ENCODE peak calls at places on chromosome 3, in five cellular contexts. C, I, B, O and Q are unnamed samples. For H3K9me3, the result is how much of the 10 kb centered on the place peaks cover.

GRCh38 chr3:27907929-27908328 is 185.8 kb upstream of the EOMES start:
- DNase-seq in C (no peak), I (no peak), B (no peak), O (no peak), Q (no peak)

GRCh38 chr3:191369081-191370010 is 39.0 kb upstream of the UTS2B start:
- DNase-seq in C (no peak), I (peak), B (no peak), O (peak), Q (no peak)

GRCh38 chr3:15796771-15797599 is 794 bp downstream of the ANKRD28 start:
- DNase-seq in C (no peak), I (peak), B (no peak), O (peak), Q (no peak)

GRCh38 chr3:30553641-30554316 is 52.6 kb upstream of the TGFBR2 start:
- DNase-seq in C (no peak), I (no peak), B (no peak), O (peak), Q (no peak)

GRCh38 chr3:127177226-127177625 is 15.7 kb upstream of the PRR23E start:
- DNase-seq in C (no peak), I (peak), B (no peak), O (no peak), Q (no peak)

GRCh38 chr3:114660808-114661207 is 367.0 kb downstream of the TIGIT start:
- DNase-seq in C (no peak), I (no peak), B (no peak), O (no peak), Q (no peak)

GRCh38 chr3:12471228-12471627 is 13.1 kb upstream of the TSEN2 start:
- DNase-seq in C (no peak), I (no peak), B (no peak), O (no peak), Q (no peak)

GRCh38 chr3:172848910-172849309 is 98.4 kb downstream of the ECT2 start:
- DNase-seq in C (no peak), I (peak), B (no peak), O (peak), Q (no peak)

GRCh38 chr3:116863842-116864626 is 154.5 kb downstream of the TUSC7 start:
- DNase-seq in C (no peak), I (peak), B (no peak), O (peak), Q (no peak)

GRCh38 chr3:138349926-138350665 is 1.7 kb downstream of the MRAS start:
- DNase-seq in C (peak), I (peak), B (no peak), O (peak), Q (no peak)

GRCh38 chr3:118817748-118818165 is 216.9 kb downstream of the IGSF11 start:
- DNase-seq in C (no peak), I (peak), B (no peak), O (peak), Q (no peak)

GRCh38 chr3:11739712-11740111 is 96.0 kb upstream of the VGLL4 start:
- DNase-seq in C (no peak), I (no peak), B (no peak), O (no peak), Q (no peak)

GRCh38 chr3:171646357-171647133 is 163.7 kb downstream of the PLD1 start:
- DNase-seq in C (peak), I (peak), B (no peak), O (peak), Q (no peak)

GRCh38 chr3:185144784-185145183 is 8.1 kb downstream of the C3orf70 start:
- DNase-seq in C (no peak), I (no peak), B (no peak), O (no peak), Q (no peak)

GRCh38 chr3:79872483-79872882 is 104.7 kb upstream of the ROBO1 start:
- DNase-seq in C (no peak), I (peak), B (no peak), O (peak), Q (no peak)

GRCh38 chr3:46289551-46289950 is 47.3 kb downstream of the CCR3 start:
- DNase-seq in C (no peak), I (no peak), B (no peak), O (no peak), Q (no peak)

GRCh38 chr3:197256836-197257444 is 41.5 kb downstream of the DLG1 start:
- DNase-seq in C (peak), I (peak), B (no peak), O (peak), Q (peak)

GRCh38 chr3:88192010-88192409 is 42.3 kb downstream of the C3orf38 start:
- DNase-seq in C (no peak), I (no peak), B (no peak), O (no peak), Q (no peak)

GRCh38 chr3:45670995-45671394 is 18.2 kb upstream of the SACM1L start:
- DNase-seq in C (no peak), I (peak), B (no peak), O (no peak), Q (no peak)

GRCh38 chr3:13278783-13279531 is 141.2 kb downstream of the NUP210 start:
- DNase-seq in C (no peak), I (no peak), B (no peak), O (peak), Q (no peak)

GRCh38 chr3:186949281-186949982 is 19.1 kb downstream of the ST6GAL1 start:
- DNase-seq in C (no peak), I (no peak), B (no peak), O (peak), Q (no peak)

GRCh38 chr3:72446406-72447058 is 401.7 kb downstream of the SHQ1 start:
- DNase-seq in C (no peak), I (no peak), B (peak), O (peak), Q (peak)

GRCh38 chr3:12896206-12896697 is 54.9 kb upstream of the RPL32 start:
- DNase-seq in C (no peak), I (peak), B (no peak), O (peak), Q (no peak)

GRCh38 chr3:49925485-49925884 is 4.1 kb downstream of the MON1A start:
- DNase-seq in C (no peak), I (no peak), B (no peak), O (no peak), Q (no peak)

GRCh38 chr3:170909129-170909903 is 879 bp upstream of the EIF5A2 start:
- DNase-seq in C (no peak), I (peak), B (no peak), O (peak), Q (no peak)

GRCh38 chr3:15812183-15812582 is 14.4 kb upstream of the ANKRD28 start:
- DNase-seq in C (no peak), I (peak), B (no peak), O (peak), Q (no peak)

GRCh38 chr3:11749486-11749885 is 97.2 kb downstream of the TAMM41 start:
- DNase-seq in C (no peak), I (no peak), B (no peak), O (no peak), Q (no peak)

GRCh38 chr3:172536993-172537419 is 13.8 kb upstream of the TNFSF10 start:
- DNase-seq in C (no peak), I (no peak), B (no peak), O (no peak), Q (no peak)

GRCh38 chr3:126659915-126660886 is 5.3 kb upstream of the TXNRD3 start:
- DNase-seq in C (no peak), I (no peak), B (no peak), O (no peak), Q (no peak)

GRCh38 chr3:55624238-55624637 is 137.1 kb upstream of the WNT5A start:
- DNase-seq in C (no peak), I (no peak), B (no peak), O (peak), Q (no peak)

GRCh38 chr3:173411288-173412064 is 13.9 kb downstream of the NLGN1 start:
- DNase-seq in C (peak), I (peak), B (no peak), O (peak), Q (no peak)

GRCh38 chr3:126245811-126246727 is 65.7 kb upstream of the ALDH1L1 start:
- DNase-seq in C (peak), I (peak), B (no peak), O (peak), Q (no peak)

GRCh38 chr3:64150527-64151238 is 74.6 kb downstream of the PRICKLE2 start:
- DNase-seq in C (peak), I (peak), B (no peak), O (peak), Q (no peak)

GRCh38 chr3:1727242-1727641 is 371.4 kb upstream of the CNTN4 start:
- DNase-seq in C (no peak), I (no peak), B (no peak), O (no peak), Q (no peak)
- H3K9me3 ChIP-seq in C (under half), I (under half), B (under half), O (under half), Q (under half)

GRCh38 chr3:42161050-42161935 is 70.1 kb downstream of the TRAK1 start:
- DNase-seq in C (no peak), I (peak), B (no peak), O (peak), Q (no peak)
- H3K9me3 ChIP-seq in C (under half), I (under half), B (under half), O (under half), Q (under half)

GRCh38 chr3:18018491-18019177 is 276.2 kb upstream of the TBC1D5 start:
- DNase-seq in C (no peak), I (no peak), B (no peak), O (no peak), Q (no peak)
- H3K9me3 ChIP-seq in C (under half), I (under half), B (under half), O (under half), Q (under half)

DNA sequence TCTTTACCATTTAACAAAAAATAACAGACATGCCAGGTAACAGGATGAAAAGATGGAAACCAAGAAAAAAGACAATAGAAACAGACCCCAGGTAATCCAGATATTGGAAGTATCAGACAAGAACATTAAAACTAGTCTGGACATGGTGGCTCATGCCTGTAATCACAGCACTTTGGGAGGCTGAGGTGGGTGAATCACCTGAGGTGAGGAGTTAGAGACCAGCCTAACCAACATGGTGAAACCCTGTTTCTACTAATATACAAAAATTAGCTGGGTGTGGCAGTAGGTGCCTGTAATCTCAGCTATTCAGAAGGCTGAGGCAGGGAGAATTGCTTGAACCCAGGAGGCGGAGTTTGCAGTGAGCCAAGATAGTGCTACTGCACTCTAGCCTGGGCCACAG is 40.6 kb downstream of the ACAD9 start:
- DNase-seq in C (no peak), I (no peak), B (no peak), O (no peak), Q (no peak)
- H3K9me3 ChIP-seq in C (under half), I (under half), B (under half), O (under half), Q (under half)

DNA sequence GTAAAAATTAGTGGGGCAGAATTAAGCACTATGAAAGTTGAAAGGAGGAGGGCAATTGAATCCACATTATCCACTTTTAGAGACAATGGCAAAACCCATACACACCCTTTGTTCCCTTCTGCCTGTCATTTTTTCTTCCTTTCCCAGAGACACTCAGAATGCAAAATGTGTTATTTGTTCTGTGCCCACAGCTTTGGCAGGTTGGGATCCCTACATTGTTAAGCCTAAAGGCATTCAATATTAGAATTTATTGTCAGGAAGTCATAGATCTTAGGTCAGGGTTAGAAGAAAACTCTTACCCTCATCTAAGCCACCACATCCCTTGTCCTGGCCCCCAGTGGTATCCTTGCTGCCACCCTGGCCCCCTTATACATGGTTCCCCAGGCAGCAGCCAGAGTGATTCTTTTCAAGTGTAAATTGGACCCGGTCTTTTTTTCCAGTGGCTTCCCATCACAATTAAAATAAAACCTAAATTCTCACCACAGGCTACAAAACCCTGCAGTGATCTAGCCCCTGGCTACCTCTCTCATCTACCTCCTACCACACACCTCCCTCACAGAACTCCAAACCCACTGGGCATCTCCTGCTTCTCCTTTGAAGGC is 470.1 kb upstream of the ATP11B start:
- DNase-seq in C (no peak), I (no peak), B (no peak), O (no peak), Q (no peak)
- H3K9me3 ChIP-seq in C (under half), I (under half), B (under half), O (under half), Q (under half)

GRCh38 chr3:157190242-157190876 is 30.4 kb upstream of the CCNL1 start:
- DNase-seq in C (no peak), I (no peak), B (no peak), O (no peak), Q (no peak)
- H3K9me3 ChIP-seq in C (under half), I (under half), B (half or more), O (under half), Q (under half)

DNA sequence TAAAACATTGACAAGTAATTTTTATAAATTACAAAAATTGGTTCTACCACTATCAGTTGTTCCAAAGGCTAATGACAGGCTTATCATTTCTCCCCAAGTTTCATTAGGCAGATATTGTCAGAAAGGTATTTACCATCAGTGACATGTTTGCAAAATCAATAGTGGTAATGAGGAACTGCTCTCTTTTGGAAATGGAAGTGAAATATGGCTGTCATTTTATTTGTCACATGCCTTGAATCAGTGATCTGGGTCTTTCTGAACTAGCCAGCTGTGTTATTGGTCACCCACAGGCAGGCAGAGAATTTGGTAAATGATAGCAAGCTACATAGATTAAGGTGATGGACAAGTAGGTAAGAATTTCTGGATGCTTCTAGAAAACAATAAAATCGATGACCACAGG is 268.0 kb upstream of the ARHGEF26 start:
- DNase-seq in C (no peak), I (no peak), B (no peak), O (no peak), Q (no peak)
- H3K9me3 ChIP-seq in C (under half), I (under half), B (under half), O (under half), Q (under half)

DNA sequence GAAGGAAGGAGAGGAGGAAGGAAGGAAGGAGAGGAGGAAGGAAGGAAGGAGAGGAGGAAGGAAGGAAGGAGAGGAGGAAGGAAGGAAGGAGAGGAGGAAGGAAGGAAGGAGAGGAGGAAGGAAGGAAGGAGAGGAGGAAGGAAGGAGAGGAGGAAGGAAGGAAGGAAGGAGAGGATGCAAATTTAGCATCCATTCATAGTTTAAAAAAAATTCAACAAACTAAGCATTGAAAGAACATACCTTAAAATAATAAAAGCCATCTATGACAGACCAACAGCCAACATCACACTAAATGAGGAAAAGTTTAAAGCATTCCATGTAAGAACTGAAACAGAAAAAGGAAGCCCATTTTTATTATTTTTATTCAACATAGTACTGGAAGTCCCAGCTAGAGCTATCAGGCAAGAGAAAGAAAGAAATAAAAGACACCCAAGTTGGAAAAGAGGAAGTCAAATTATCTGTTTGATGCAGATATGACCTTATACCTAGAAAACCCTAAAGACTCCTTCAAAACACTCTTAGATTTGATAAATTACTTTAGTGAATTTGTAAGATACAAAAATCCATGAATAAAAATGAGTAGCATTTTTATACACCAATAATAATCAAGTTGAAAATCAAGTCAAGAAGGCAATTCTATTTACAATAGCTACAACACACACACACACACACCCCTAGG is 52.2 kb upstream of the FXR1 start:
- DNase-seq in C (no peak), I (no peak), B (no peak), O (no peak), Q (no peak)
- H3K9me3 ChIP-seq in C (under half), I (under half), B (under half), O (under half), Q (under half)